ENCODE peak calls at places on chromosomes 6 and 20, in four cellular contexts. L, K, O and V are unnamed samples.

GRCh38 chr20:63217706-63218105 is 1.8 kb upstream of the YTHDF1 start:
- DNase-seq in L (no peak), O (no peak), K (no peak), V (no peak)

GRCh38 chr6:149991838-149992237 is 28.1 kb downstream of the ULBP1 start:
- DNase-seq in K (no peak), L (no peak), O (no peak), V (no peak)

GRCh38 chr20:1555952-1556351 is 1.6 kb downstream of the SIRPD start:
- DNase-seq in K (no peak), O (no peak), L (no peak), V (no peak)

GRCh38 chr20:24797864-24798655 is 151.0 kb upstream of the CST7 start:
- DNase-seq in O (no peak), L (no peak), K (no peak), V (no peak)

GRCh38 chr6:75272145-75272840 is 12.3 kb downstream of the TMEM30A start:
- DNase-seq in O (peak), K (no peak), L (no peak), V (no peak)

GRCh38 chr6:33719326-33719987 is 8.0 kb upstream of the UQCC2 start:
- DNase-seq in L (no peak), O (no peak), K (no peak), V (no peak)

GRCh38 chr6:26122402-26122792 is 35.2 kb downstream of the HFE start:
- DNase-seq in O (no peak), L (no peak), K (no peak), V (no peak)

GRCh38 chr6:105484238-105485161 is 81.6 kb upstream of the PREP start:
- DNase-seq in K (peak), O (peak), L (no peak), V (peak)

GRCh38 chr6:131917318-131917717 is 33.9 kb downstream of the CCN2 start:
- DNase-seq in K (no peak), L (no peak), O (no peak), V (no peak)

GRCh38 chr6:123316733-123317323 is 319.9 kb downstream of the TRDN start:
- DNase-seq in K (no peak), O (peak), L (no peak), V (no peak)

GRCh38 chr6:30129818-30130679 is 5.9 kb upstream of the TRIM40 start:
- DNase-seq in L (no peak), K (no peak), O (no peak), V (no peak)

GRCh38 chr6:28634758-28635546 is 109.3 kb downstream of the GPX5 start:
- DNase-seq in L (no peak), O (peak), K (peak), V (no peak)

GRCh38 chr6:85754894-85755293 is 112.2 kb upstream of the SYNCRIP start:
- DNase-seq in O (no peak), K (no peak), L (no peak), V (no peak)

GRCh38 chr20:33046412-33046811 is 7.3 kb upstream of the BPIFB3 start:
- DNase-seq in L (no peak), K (no peak), O (no peak), V (no peak)

GRCh38 chr6:168815229-168815628 is 374.2 kb downstream of the SMOC2 start:
- DNase-seq in O (no peak), K (no peak), L (no peak), V (no peak)

GRCh38 chr20:20462185-20462584 is 94.3 kb downstream of the INSM1 start:
- DNase-seq in L (no peak), K (no peak), O (no peak), V (no peak)

GRCh38 chr20:1652960-1653359 is 4.6 kb downstream of the SIRPG start:
- DNase-seq in O (no peak), L (no peak), K (no peak), V (no peak)

GRCh38 chr6:38495922-38496635 is 143.7 kb downstream of the BTBD9 start:
- DNase-seq in O (no peak), L (no peak), K (no peak), V (no peak)

GRCh38 chr20:11350126-11351005 is 567.3 kb upstream of the BTBD3 start:
- DNase-seq in O (peak), L (no peak), K (no peak), V (no peak)

GRCh38 chr6:154276810-154277577 is 79.6 kb downstream of the IPCEF1 start:
- DNase-seq in L (no peak), O (peak), K (no peak), V (peak)

GRCh38 chr20:57208198-57208597 is 58.2 kb downstream of the BMP7 start:
- DNase-seq in K (no peak), O (no peak), L (no peak), V (no peak)

GRCh38 chr6:69846770-69847506 is 19.4 kb upstream of the COL19A1 start:
- DNase-seq in L (no peak), K (no peak), O (peak), V (no peak)

GRCh38 chr6:22447191-22447590 is 122.2 kb upstream of the HDGFL1 start:
- DNase-seq in O (no peak), L (no peak), K (no peak), V (no peak)

GRCh38 chr6:39361657-39362486 is 39.4 kb upstream of the KCNK16 start:
- DNase-seq in L (no peak), K (peak), O (peak), V (no peak)

GRCh38 chr20:51021067-51022025 is 1.6 kb downstream of the KCNG1 start:
- DNase-seq in L (no peak), K (no peak), O (peak), V (no peak)

GRCh38 chr20:57619053-57619831 is 984 bp downstream of the ZBP1 start:
- DNase-seq in L (peak), K (no peak), O (no peak), V (no peak)

GRCh38 chr6:81831274-81831673 is 78.8 kb upstream of the TENT5A start:
- DNase-seq in O (no peak), L (no peak), K (no peak), V (no peak)

GRCh38 chr20:54028276-54029011 is 42.0 kb downstream of the BCAS1 start:
- DNase-seq in O (no peak), K (no peak), L (no peak), V (no peak)

GRCh38 chr6:132490024-132490423 is 22.9 kb downstream of the STX7 start:
- DNase-seq in O (no peak), K (no peak), L (no peak), V (no peak)

GRCh38 chr6:170212051-170212756 is 78.7 kb downstream of the DLL1 start:
- DNase-seq in K (no peak), O (no peak), L (no peak), V (no peak)

GRCh38 chr6:160259585-160259984 is 964 bp upstream of the SLC22A2 start:
- DNase-seq in O (peak), K (no peak), L (no peak), V (no peak)